ENCODE peak calls at places on chromosomes 6 and 20, in five cellular contexts. One of them, this sample, is unnamed.

GRCh38 chr6:56505861-56506260 is 136.8 kb downstream of the DST start:
- DNase-seq in NT2/D1: no peak
- DNase-seq in tibial nerve: no peak
- DNase-seq in GM12891: no peak
- DNase-seq in gastrocnemius medialis: no peak
- DNase-seq in this sample: no peak

GRCh38 chr20:20864346-20865096 is 152.1 kb upstream of the RALGAPA2 start:
- DNase-seq in tibial nerve: no peak
- DNase-seq in gastrocnemius medialis: no peak
- DNase-seq in NT2/D1: no peak
- DNase-seq in GM12891: no peak
- DNase-seq in this sample: peak; percentile 5

GRCh38 chr20:6590891-6591679 is 176.4 kb upstream of the BMP2 start:
- DNase-seq in tibial nerve: no peak
- DNase-seq in gastrocnemius medialis: no peak
- DNase-seq in NT2/D1: no peak
- DNase-seq in GM12891: no peak
- DNase-seq in this sample: no peak

GRCh38 chr6:139356924-139357323 is 17.5 kb downstream of the CITED2 start:
- DNase-seq in NT2/D1: no peak
- DNase-seq in GM12891: no peak
- DNase-seq in gastrocnemius medialis: no peak
- DNase-seq in tibial nerve: no peak
- DNase-seq in this sample: no peak

GRCh38 chr20:35952480-35953410 is 1.6 kb downstream of the SCAND1 start:
- DNase-seq in NT2/D1: no peak
- DNase-seq in gastrocnemius medialis: no peak
- DNase-seq in GM12891: no peak
- DNase-seq in tibial nerve: no peak
- DNase-seq in this sample: no peak

GRCh38 chr6:24743944-24744335 is 25.0 kb upstream of the C6orf62 start:
- DNase-seq in tibial nerve: no peak
- DNase-seq in gastrocnemius medialis: no peak
- DNase-seq in NT2/D1: no peak
- DNase-seq in GM12891: no peak
- DNase-seq in this sample: no peak

GRCh38 chr6:128463942-128464341 is 56.5 kb downstream of the PTPRK start:
- DNase-seq in GM12891: no peak
- DNase-seq in tibial nerve: no peak
- DNase-seq in NT2/D1: no peak
- DNase-seq in gastrocnemius medialis: no peak
- DNase-seq in this sample: no peak

GRCh38 chr6:158642805-158643489 is 1.6 kb downstream of the DYNLT1 start:
- DNase-seq in gastrocnemius medialis: peak; percentile 22
- DNase-seq in tibial nerve: no peak
- DNase-seq in NT2/D1: no peak
- DNase-seq in GM12891: no peak
- DNase-seq in this sample: no peak

GRCh38 chr20:58436868-58437645 is 48.0 kb downstream of the VAPB start:
- DNase-seq in gastrocnemius medialis: no peak
- DNase-seq in GM12891: no peak
- DNase-seq in NT2/D1: no peak
- DNase-seq in tibial nerve: no peak
- DNase-seq in this sample: no peak

GRCh38 chr6:18431581-18431980 is 44.4 kb downstream of the RNF144B start:
- DNase-seq in tibial nerve: no peak
- DNase-seq in GM12891: no peak
- DNase-seq in NT2/D1: no peak
- DNase-seq in gastrocnemius medialis: no peak
- DNase-seq in this sample: no peak

GRCh38 chr6:98094696-98095095 is 739.7 kb upstream of the POU3F2 start:
- DNase-seq in NT2/D1: no peak
- DNase-seq in tibial nerve: no peak
- DNase-seq in gastrocnemius medialis: no peak
- DNase-seq in GM12891: no peak
- DNase-seq in this sample: no peak

GRCh38 chr20:16062661-16063591 is 510.3 kb downstream of the KIF16B start:
- DNase-seq in tibial nerve: no peak
- DNase-seq in gastrocnemius medialis: no peak
- DNase-seq in NT2/D1: no peak
- DNase-seq in GM12891: no peak
- DNase-seq in this sample: no peak

GRCh38 chr6:31641370-31641769 is 11.1 kb downstream of the BAG6 start:
- DNase-seq in gastrocnemius medialis: no peak
- DNase-seq in GM12891: no peak
- DNase-seq in NT2/D1: no peak
- DNase-seq in tibial nerve: no peak
- DNase-seq in this sample: no peak

GRCh38 chr6:115838763-115839401 is 221.8 kb downstream of the FRK start:
- DNase-seq in tibial nerve: no peak
- DNase-seq in NT2/D1: peak; percentile 16
- DNase-seq in GM12891: peak; percentile 15
- DNase-seq in gastrocnemius medialis: no peak
- DNase-seq in this sample: peak; percentile 9

GRCh38 chr6:71510057-71510713 is 221.6 kb downstream of the OGFRL1 start:
- DNase-seq in GM12891: no peak
- DNase-seq in NT2/D1: peak; percentile 9
- DNase-seq in tibial nerve: no peak
- DNase-seq in gastrocnemius medialis: peak; percentile 30
- DNase-seq in this sample: peak; percentile 17

GRCh38 chr20:6231551-6231950 is 108.7 kb upstream of the FERMT1 start:
- DNase-seq in GM12891: no peak
- DNase-seq in tibial nerve: no peak
- DNase-seq in NT2/D1: no peak
- DNase-seq in gastrocnemius medialis: no peak
- DNase-seq in this sample: no peak

GRCh38 chr6:6872924-6873344 is 234.8 kb upstream of the RREB1 start:
- DNase-seq in GM12891: no peak
- DNase-seq in gastrocnemius medialis: no peak
- DNase-seq in tibial nerve: no peak
- DNase-seq in NT2/D1: peak; percentile 5
- DNase-seq in this sample: no peak

GRCh38 chr6:81262656-81263055 is 489.8 kb downstream of the TENT5A start:
- DNase-seq in tibial nerve: no peak
- DNase-seq in GM12891: no peak
- DNase-seq in gastrocnemius medialis: no peak
- DNase-seq in NT2/D1: no peak
- DNase-seq in this sample: no peak

GRCh38 chr6:8953310-8953709 is 518.0 kb upstream of the SLC35B3 start:
- DNase-seq in gastrocnemius medialis: no peak
- DNase-seq in GM12891: no peak
- DNase-seq in tibial nerve: no peak
- DNase-seq in NT2/D1: no peak
- DNase-seq in this sample: no peak

GRCh38 chr6:155047523-155047922 is 52.4 kb downstream of the TIAM2 start:
- DNase-seq in GM12891: no peak
- DNase-seq in NT2/D1: no peak
- DNase-seq in gastrocnemius medialis: no peak
- DNase-seq in tibial nerve: no peak
- DNase-seq in this sample: no peak

GRCh38 chr20:7841967-7842301 is 98.3 kb downstream of the HAO1 start:
- DNase-seq in GM12891: no peak
- DNase-seq in tibial nerve: no peak
- DNase-seq in NT2/D1: no peak
- DNase-seq in gastrocnemius medialis: peak; percentile 30
- DNase-seq in this sample: no peak

GRCh38 chr6:119484598-119484997 is 135.0 kb upstream of the MAN1A1 start:
- DNase-seq in NT2/D1: no peak
- DNase-seq in gastrocnemius medialis: no peak
- DNase-seq in tibial nerve: no peak
- DNase-seq in GM12891: no peak
- DNase-seq in this sample: no peak

GRCh38 chr6:41625442-41625841 is 12.8 kb upstream of the MDFI start:
- DNase-seq in tibial nerve: no peak
- DNase-seq in GM12891: no peak
- DNase-seq in NT2/D1: no peak
- DNase-seq in gastrocnemius medialis: no peak
- DNase-seq in this sample: no peak

GRCh38 chr6:42555477-42556457 is 8.1 kb upstream of the UBR2 start:
- DNase-seq in NT2/D1: no peak
- DNase-seq in tibial nerve: no peak
- DNase-seq in GM12891: no peak
- DNase-seq in gastrocnemius medialis: no peak
- DNase-seq in this sample: no peak

GRCh38 chr20:9409981-9410380 is 104.4 kb upstream of the LAMP5 start:
- DNase-seq in tibial nerve: no peak
- DNase-seq in GM12891: no peak
- DNase-seq in gastrocnemius medialis: no peak
- DNase-seq in NT2/D1: no peak
- DNase-seq in this sample: no peak

This sample was measured in iPS DF 19.7.